ENCODE peak calls at places on chromosome 20, in five cellular contexts. G, I, D, C and Y are unnamed samples.

GRCh38 chr20:58903636-58904035 is 51.1 kb downstream of the GNAS start:
- DNase-seq in G (no peak), I (no peak), D (no peak), C (no peak), Y (no peak)

GRCh38 chr20:19015326-19015725 is 197.1 kb upstream of the SLC24A3 start:
- DNase-seq in G (no peak), I (no peak), D (no peak), C (no peak), Y (no peak)

GRCh38 chr20:36768768-36769430 is 4.7 kb downstream of the DSN1 start:
- DNase-seq in G (peak), I (no peak), D (no peak), C (no peak), Y (peak)

GRCh38 chr20:20461526-20461925 is 93.6 kb downstream of the INSM1 start:
- DNase-seq in G (no peak), I (no peak), D (no peak), C (no peak), Y (no peak)

GRCh38 chr20:3168079-3168828 is 5.1 kb downstream of the LZTS3 start:
- DNase-seq in G (no peak), I (no peak), D (no peak), C (no peak), Y (no peak)

GRCh38 chr20:43576108-43576507 is 14.6 kb upstream of the IFT52 start:
- DNase-seq in G (no peak), I (peak), D (no peak), C (no peak), Y (no peak)

GRCh38 chr20:12528591-12529041 is 480.2 kb upstream of the SPTLC3 start:
- DNase-seq in G (no peak), I (no peak), D (no peak), C (no peak), Y (no peak)

GRCh38 chr20:4150095-4150492 is 134.7 kb upstream of the RNF24 start:
- DNase-seq in G (no peak), I (peak), D (no peak), C (no peak), Y (no peak)

GRCh38 chr20:9035129-9035528 is 33.8 kb upstream of the PLCB4 start:
- DNase-seq in G (peak), I (no peak), D (no peak), C (no peak), Y (peak)

GRCh38 chr20:49482173-49482572 is 295 bp downstream of the KCNB1 start:
- DNase-seq in G (no peak), I (no peak), D (no peak), C (no peak), Y (no peak)

GRCh38 chr20:34249291-34249690 is 8.1 kb downstream of the ASIP start:
- DNase-seq in G (peak), I (no peak), D (no peak), C (no peak), Y (no peak)

GRCh38 chr20:63750807-63751470 is 11.4 kb downstream of the SLC2A4RG start:
- DNase-seq in G (no peak), I (no peak), D (no peak), C (peak), Y (no peak)

GRCh38 chr20:63061051-63061531 is 54.3 kb upstream of the BHLHE23 start:
- DNase-seq in G (no peak), I (peak), D (no peak), C (no peak), Y (no peak)

GRCh38 chr20:23298926-23299672 is 51.5 kb upstream of the NXT1 start:
- DNase-seq in G (no peak), I (peak), D (no peak), C (no peak), Y (no peak)

GRCh38 chr20:13525225-13525940 is 113.3 kb downstream of the TASP1 start:
- DNase-seq in G (peak), I (no peak), D (no peak), C (no peak), Y (peak)

GRCh38 chr20:54177378-54177777 is 3.6 kb upstream of the CYP24A1 start:
- DNase-seq in G (no peak), I (no peak), D (no peak), C (no peak), Y (no peak)

GRCh38 chr20:58688838-58689237 is 3.8 kb upstream of the NPEPL1 start:
- DNase-seq in G (no peak), I (no peak), D (no peak), C (no peak), Y (no peak)

GRCh38 chr20:15930324-15931305 is 642.6 kb downstream of the KIF16B start:
- DNase-seq in G (no peak), I (no peak), D (no peak), C (no peak), Y (peak)

GRCh38 chr20:31579245-31579644 is 25.8 kb upstream of the ID1 start:
- DNase-seq in G (no peak), I (no peak), D (no peak), C (no peak), Y (no peak)

GRCh38 chr20:12837646-12838045 is 171.1 kb upstream of the SPTLC3 start:
- DNase-seq in G (no peak), I (no peak), D (no peak), C (no peak), Y (no peak)

GRCh38 chr20:64245746-64246595 is 9.6 kb upstream of the PCMTD2 start:
- DNase-seq in G (no peak), I (no peak), D (no peak), C (no peak), Y (no peak)

GRCh38 chr20:42020316-42020715 is 402.1 kb upstream of the CHD6 start:
- DNase-seq in G (no peak), I (no peak), D (no peak), C (no peak), Y (no peak)

GRCh38 chr20:34624628-34625027 is 52.3 kb downstream of the PIGU start:
- DNase-seq in G (no peak), I (no peak), D (no peak), C (no peak), Y (no peak)

GRCh38 chr20:10863337-10864060 is 189.7 kb upstream of the JAG1 start:
- DNase-seq in G (peak), I (no peak), D (no peak), C (no peak), Y (peak)

GRCh38 chr20:50246367-50247195 is 56.0 kb downstream of the CEBPB start:
- DNase-seq in G (no peak), I (no peak), D (no peak), C (no peak), Y (no peak)

GRCh38 chr20:48283470-48284110 is 498.3 kb upstream of the SULF2 start:
- DNase-seq in G (peak), I (no peak), D (no peak), C (no peak), Y (no peak)

GRCh38 chr20:12069181-12069580 is 151.5 kb downstream of the BTBD3 start:
- DNase-seq in G (no peak), I (no peak), D (no peak), C (no peak), Y (no peak)

GRCh38 chr20:33653218-33653899 is 8.8 kb upstream of the C20orf144 start:
- DNase-seq in G (no peak), I (no peak), D (no peak), C (peak), Y (no peak)

GRCh38 chr20:13739726-13740649 is 44.7 kb downstream of the ESF1 start:
- DNase-seq in G (no peak), I (no peak), D (no peak), C (no peak), Y (no peak)

GRCh38 chr20:63130654-63131577 is 85.0 kb downstream of the YTHDF1 start:
- DNase-seq in G (no peak), I (peak), D (no peak), C (no peak), Y (no peak)

GRCh38 chr20:54158856-54159418 is 14.8 kb downstream of the CYP24A1 start:
- DNase-seq in G (no peak), I (no peak), D (no peak), C (no peak), Y (no peak)

GRCh38 chr20:63121749-63122405 is 94.1 kb downstream of the YTHDF1 start:
- DNase-seq in G (no peak), I (peak), D (no peak), C (no peak), Y (no peak)

GRCh38 chr20:19427480-19427879 is 215.0 kb downstream of the SLC24A3 start:
- DNase-seq in G (no peak), I (no peak), D (no peak), C (no peak), Y (no peak)

GRCh38 chr20:20215976-20216727 is 151.8 kb upstream of the INSM1 start:
- DNase-seq in G (no peak), I (no peak), D (peak), C (no peak), Y (no peak)

GRCh38 chr20:25220810-25221591 is 25.5 kb downstream of the ENTPD6 start:
- DNase-seq in G (no peak), I (peak), D (no peak), C (no peak), Y (no peak)